ENCODE peak calls at places on chromosome 5, in seven cellular contexts. One of them, this sample, is unnamed.
A peak's percentile ranks its signal among the peaks of the same experiment; 100 is the strongest.

GRCh38 chr5:51652980-51653379 is 269.7 kb downstream of the ISL1 start:
- DNase-seq in NCI-H1048: no peak
- DNase-seq in activated CD4-positive, alpha-beta T cell treated with anti-CD3 and anti-CD28 coated beads for 1 hour: no peak
- DNase-seq in cardiac muscle cell: no peak
- DNase-seq in PC-3: peak; percentile 62
- DNase-seq in activated T-cell treated with anti-CD3 and anti-CD28 coated beads, Interleukin-2, amount 50 U/mL, for 48 hours: no peak
- DNase-seq in RKO: no peak
- DNase-seq in this sample: no peak

GRCh38 chr5:168047669-168048111 is 243.8 kb upstream of the WWC1 start:
- DNase-seq in cardiac muscle cell: peak; percentile 57
- DNase-seq in PC-3: no peak
- DNase-seq in NCI-H1048: no peak
- DNase-seq in RKO: no peak
- DNase-seq in activated CD4-positive, alpha-beta T cell treated with anti-CD3 and anti-CD28 coated beads for 1 hour: no peak
- DNase-seq in activated T-cell treated with anti-CD3 and anti-CD28 coated beads, Interleukin-2, amount 50 U/mL, for 48 hours: no peak
- DNase-seq in this sample: no peak

GRCh38 chr5:83387041-83387440 is 84.5 kb upstream of the VCAN start:
- DNase-seq in activated T-cell treated with anti-CD3 and anti-CD28 coated beads, Interleukin-2, amount 50 U/mL, for 48 hours: no peak
- DNase-seq in activated CD4-positive, alpha-beta T cell treated with anti-CD3 and anti-CD28 coated beads for 1 hour: no peak
- DNase-seq in NCI-H1048: no peak
- DNase-seq in cardiac muscle cell: no peak
- DNase-seq in PC-3: peak; percentile 47
- DNase-seq in RKO: no peak
- DNase-seq in this sample: no peak

GRCh38 chr5:143148461-143149170 is 254.9 kb downstream of the NR3C1 start:
- DNase-seq in RKO: no peak
- DNase-seq in activated CD4-positive, alpha-beta T cell treated with anti-CD3 and anti-CD28 coated beads for 1 hour: no peak
- DNase-seq in cardiac muscle cell: no peak
- DNase-seq in activated T-cell treated with anti-CD3 and anti-CD28 coated beads, Interleukin-2, amount 50 U/mL, for 48 hours: no peak
- DNase-seq in NCI-H1048: no peak
- DNase-seq in PC-3: no peak
- DNase-seq in this sample: no peak

GRCh38 chr5:146910239-146910638 is 31.7 kb upstream of the PPP2R2B start:
- DNase-seq in NCI-H1048: no peak
- DNase-seq in PC-3: no peak
- DNase-seq in cardiac muscle cell: no peak
- DNase-seq in RKO: no peak
- DNase-seq in activated CD4-positive, alpha-beta T cell treated with anti-CD3 and anti-CD28 coated beads for 1 hour: no peak
- DNase-seq in activated T-cell treated with anti-CD3 and anti-CD28 coated beads, Interleukin-2, amount 50 U/mL, for 48 hours: no peak
- DNase-seq in this sample: no peak

GRCh38 chr5:169652057-169652456 is 15.0 kb downstream of the DOCK2 start:
- DNase-seq in RKO: no peak
- DNase-seq in NCI-H1048: no peak
- DNase-seq in cardiac muscle cell: no peak
- DNase-seq in PC-3: no peak
- DNase-seq in activated T-cell treated with anti-CD3 and anti-CD28 coated beads, Interleukin-2, amount 50 U/mL, for 48 hours: no peak
- DNase-seq in activated CD4-positive, alpha-beta T cell treated with anti-CD3 and anti-CD28 coated beads for 1 hour: no peak
- DNase-seq in this sample: no peak

GRCh38 chr5:154663424-154663823 is 91.8 kb upstream of the LARP1 start:
- DNase-seq in activated T-cell treated with anti-CD3 and anti-CD28 coated beads, Interleukin-2, amount 50 U/mL, for 48 hours: no peak
- DNase-seq in activated CD4-positive, alpha-beta T cell treated with anti-CD3 and anti-CD28 coated beads for 1 hour: no peak
- DNase-seq in PC-3: no peak
- DNase-seq in cardiac muscle cell: no peak
- DNase-seq in NCI-H1048: no peak
- DNase-seq in RKO: no peak
- DNase-seq in this sample: no peak

GRCh38 chr5:119926301-119926700 is 296.9 kb downstream of the FAM170A start:
- DNase-seq in cardiac muscle cell: no peak
- DNase-seq in RKO: no peak
- DNase-seq in activated T-cell treated with anti-CD3 and anti-CD28 coated beads, Interleukin-2, amount 50 U/mL, for 48 hours: no peak
- DNase-seq in NCI-H1048: no peak
- DNase-seq in PC-3: no peak
- DNase-seq in activated CD4-positive, alpha-beta T cell treated with anti-CD3 and anti-CD28 coated beads for 1 hour: no peak
- DNase-seq in this sample: no peak

GRCh38 chr5:126680215-126680817 is 79.6 kb downstream of the PHAX start:
- DNase-seq in activated CD4-positive, alpha-beta T cell treated with anti-CD3 and anti-CD28 coated beads for 1 hour: no peak
- DNase-seq in PC-3: peak; percentile 29
- DNase-seq in RKO: no peak
- DNase-seq in activated T-cell treated with anti-CD3 and anti-CD28 coated beads, Interleukin-2, amount 50 U/mL, for 48 hours: no peak
- DNase-seq in NCI-H1048: peak; percentile 87
- DNase-seq in cardiac muscle cell: peak; percentile 6
- DNase-seq in this sample: no peak

GRCh38 chr5:132064738-132065331 is 4.4 kb downstream of the IL3 start:
- DNase-seq in activated CD4-positive, alpha-beta T cell treated with anti-CD3 and anti-CD28 coated beads for 1 hour: peak; percentile 58
- DNase-seq in NCI-H1048: no peak
- DNase-seq in RKO: peak; percentile 62
- DNase-seq in PC-3: peak; percentile 84
- DNase-seq in activated T-cell treated with anti-CD3 and anti-CD28 coated beads, Interleukin-2, amount 50 U/mL, for 48 hours: peak; percentile 92
- DNase-seq in cardiac muscle cell: peak; percentile 81
- DNase-seq in this sample: peak; percentile 91

GRCh38 chr5:107933326-107933725 is 262.6 kb upstream of the EFNA5 start:
- DNase-seq in RKO: no peak
- DNase-seq in PC-3: no peak
- DNase-seq in activated T-cell treated with anti-CD3 and anti-CD28 coated beads, Interleukin-2, amount 50 U/mL, for 48 hours: no peak
- DNase-seq in NCI-H1048: no peak
- DNase-seq in activated CD4-positive, alpha-beta T cell treated with anti-CD3 and anti-CD28 coated beads for 1 hour: no peak
- DNase-seq in cardiac muscle cell: no peak
- DNase-seq in this sample: no peak

GRCh38 chr5:172245046-172245445 is 38.5 kb downstream of the UBTD2 start:
- DNase-seq in cardiac muscle cell: no peak
- DNase-seq in activated T-cell treated with anti-CD3 and anti-CD28 coated beads, Interleukin-2, amount 50 U/mL, for 48 hours: no peak
- DNase-seq in NCI-H1048: no peak
- DNase-seq in RKO: no peak
- DNase-seq in activated CD4-positive, alpha-beta T cell treated with anti-CD3 and anti-CD28 coated beads for 1 hour: no peak
- DNase-seq in PC-3: no peak
- DNase-seq in this sample: no peak

GRCh38 chr5:127858116-127858784 is 155.1 kb downstream of the CCDC192 start:
- DNase-seq in RKO: peak; percentile 14
- DNase-seq in activated T-cell treated with anti-CD3 and anti-CD28 coated beads, Interleukin-2, amount 50 U/mL, for 48 hours: no peak
- DNase-seq in cardiac muscle cell: no peak
- DNase-seq in PC-3: no peak
- DNase-seq in NCI-H1048: no peak
- DNase-seq in activated CD4-positive, alpha-beta T cell treated with anti-CD3 and anti-CD28 coated beads for 1 hour: no peak
- DNase-seq in this sample: no peak

GRCh38 chr5:11903121-11903613 is 1.1 kb downstream of the CTNND2 start:
- DNase-seq in RKO: no peak
- DNase-seq in NCI-H1048: no peak
- DNase-seq in activated T-cell treated with anti-CD3 and anti-CD28 coated beads, Interleukin-2, amount 50 U/mL, for 48 hours: no peak
- DNase-seq in cardiac muscle cell: peak; percentile 67
- DNase-seq in activated CD4-positive, alpha-beta T cell treated with anti-CD3 and anti-CD28 coated beads for 1 hour: no peak
- DNase-seq in PC-3: no peak
- DNase-seq in this sample: no peak

This sample was measured in endothelial cell.